ENCODE peak calls at places on chromosome 5, in five cellular contexts. Z is activated CD8-positive, alpha-beta memory T cell treated with anti-CD3 and anti-CD28 coated beads for 1 hour; H is stimulated activated CD8-positive, alpha-beta memory T cell treated with anti-CD3 and anti-CD28 coated beads, Interleukin-7, amount 100 ng/mL, for 24 hours; V is endothelial cell; B is heart left ventricle. Y is an unnamed sample.

GRCh38 chr5:173187054-173187743 is 42.9 kb downstream of the BNIP1 start:
- DNase-seq in Z (no peak), H (no peak), V (no peak), B (no peak), Y (peak)

GRCh38 chr5:160092960-160093701 is 26.1 kb downstream of the PWWP2A start:
- DNase-seq in Z (no peak), H (no peak), V (no peak), B (no peak), Y (no peak)

GRCh38 chr5:27830551-27830950 is 792.2 kb upstream of the CDH9 start:
- DNase-seq in Z (no peak), H (no peak), V (no peak), B (no peak), Y (no peak)

GRCh38 chr5:57210633-57211032 is 36.8 kb downstream of the GPBP1 start:
- DNase-seq in Z (no peak), H (no peak), V (no peak), B (no peak), Y (no peak)

GRCh38 chr5:157361865-157362465 is 96.0 kb downstream of the CYFIP2 start:
- DNase-seq in Z (no peak), H (no peak), V (no peak), B (no peak), Y (no peak)

GRCh38 chr5:165244407-165244806 is 1739.0 kb downstream of the MAT2B start:
- DNase-seq in Z (no peak), H (no peak), V (no peak), B (no peak), Y (no peak)

GRCh38 chr5:132718544-132719312 is 18.6 kb downstream of the KIF3A start:
- DNase-seq in Z (no peak), H (no peak), V (no peak), B (no peak), Y (no peak)

GRCh38 chr5:147667363-147667762 is 115.2 kb downstream of the JAKMIP2 start:
- DNase-seq in Z (no peak), H (no peak), V (no peak), B (no peak), Y (no peak)

GRCh38 chr5:43063731-43064171 is 23.6 kb upstream of the ANXA2R start:
- DNase-seq in Z (no peak), H (no peak), V (no peak), B (no peak), Y (no peak)

Y was measured in H1.